ENCODE peak calls at places on chromosomes 12 and 14, in seven cellular contexts. H is NCI-H1092; P is NCI-H1105 treated with DMSO at 0.1 percent for 48 hours; U is ELR; S is AG04449; N is left cardiac atrium; E is activated CD4-positive, alpha-beta T cell treated with anti-CD3 and anti-CD28 coated beads, Interleukin-2, amount 10 ng/mL, durations not matched to agents 7 days and 5 days. A is an unnamed sample.

GRCh38 chr12:12064596-12064995 is 6.1 kb upstream of the BCL2L14 start:
- DNase-seq in H (no peak), P (no peak), U (no peak), S (no peak), N (no peak), E (no peak), A (no peak)

GRCh38 chr14:89454971-89455370 is 37.9 kb upstream of the FOXN3 start:
- DNase-seq in H (no peak), P (no peak), U (no peak), S (no peak), N (no peak), E (no peak), A (no peak)

GRCh38 chr14:64774272-64774671 is 70.0 kb downstream of the PLEKHG3 start:
- DNase-seq in H (no peak), P (no peak), U (no peak), S (no peak), N (no peak), E (no peak), A (no peak)

GRCh38 chr14:61472025-61472672 is 150.8 kb downstream of the PRKCH start:
- DNase-seq in H (peak), P (no peak), U (peak), S (peak), N (peak), E (peak), A (peak)

GRCh38 chr14:96409701-96410100 is 17.8 kb downstream of the AK7 start:
- DNase-seq in H (no peak), P (no peak), U (peak), S (no peak), N (no peak), E (no peak), A (no peak)

GRCh38 chr12:62260733-62261683 is 804 bp downstream of the USP15 start:
- DNase-seq in H (no peak), P (peak), U (peak), S (no peak), N (no peak), E (peak), A (peak)

GRCh38 chr14:53845813-53846693 is 110.6 kb downstream of the BMP4 start:
- DNase-seq in H (no peak), P (no peak), U (no peak), S (no peak), N (no peak), E (no peak), A (no peak)

GRCh38 chr12:23655112-23655511 is 294.4 kb downstream of the SOX5 start:
- DNase-seq in H (no peak), P (no peak), U (no peak), S (no peak), N (no peak), E (no peak), A (no peak)

GRCh38 chr12:82694970-82695369 is 8.3 kb downstream of the TMTC2 start:
- DNase-seq in H (no peak), P (no peak), U (no peak), S (no peak), N (no peak), E (no peak), A (no peak)

GRCh38 chr14:60616326-60617044 is 32.8 kb downstream of the SIX1 start:
- DNase-seq in H (no peak), P (peak), U (no peak), S (no peak), N (no peak), E (no peak), A (no peak)

GRCh38 chr14:103696466-103697071 is 18.7 kb downstream of the XRCC3 start:
- DNase-seq in H (peak), P (no peak), U (no peak), S (no peak), N (peak), E (no peak), A (peak)

GRCh38 chr12:59194794-59195193 is 274.5 kb upstream of the LRIG3 start:
- DNase-seq in H (no peak), P (no peak), U (no peak), S (no peak), N (no peak), E (no peak), A (no peak)

GRCh38 chr14:98203421-98203820 is 1068.6 kb downstream of the BCL11B start:
- DNase-seq in H (no peak), P (no peak), U (no peak), S (no peak), N (no peak), E (no peak), A (no peak)

GRCh38 chr12:2422591-2422990 is 369.8 kb downstream of the CACNA1C start:
- DNase-seq in H (no peak), P (no peak), U (no peak), S (no peak), N (no peak), E (no peak), A (no peak)

GRCh38 chr14:62329427-62329826 is 567.2 kb downstream of the SNAPC1 start:
- DNase-seq in H (no peak), P (no peak), U (peak), S (peak), N (no peak), E (no peak), A (no peak)

GRCh38 chr14:95516554-95517209 is at the start of gene SYNE3:
- DNase-seq in H (no peak), P (no peak), U (peak), S (no peak), N (peak), E (peak), A (peak)

GRCh38 chr14:74949859-74950572 is 5.4 kb downstream of the PGF start:
- DNase-seq in H (no peak), P (no peak), U (no peak), S (no peak), N (no peak), E (no peak), A (no peak)

GRCh38 chr12:1494856-1495255 is 99.5 kb downstream of the FBXL14 start:
- DNase-seq in H (no peak), P (no peak), U (no peak), S (no peak), N (no peak), E (no peak), A (no peak)

GRCh38 chr14:101237241-101237616 is 324.1 kb upstream of the DIO3 start:
- DNase-seq in H (no peak), P (no peak), U (no peak), S (no peak), N (no peak), E (no peak), A (no peak)

GRCh38 chr14:29757188-29757680 is 170.4 kb downstream of the PRKD1 start:
- DNase-seq in H (no peak), P (no peak), U (no peak), S (no peak), N (no peak), E (no peak), A (no peak)

GRCh38 chr14:54182419-54183040 is 214.3 kb upstream of the CDKN3 start:
- DNase-seq in H (no peak), P (no peak), U (peak), S (no peak), N (no peak), E (no peak), A (no peak)

GRCh38 chr12:1457901-1458300 is 136.5 kb downstream of the FBXL14 start:
- DNase-seq in H (no peak), P (no peak), U (peak), S (peak), N (no peak), E (no peak), A (no peak)

GRCh38 chr12:131863711-131864396 is 30.6 kb upstream of the ULK1 start:
- DNase-seq in H (no peak), P (no peak), U (no peak), S (no peak), N (no peak), E (no peak), A (no peak)

GRCh38 chr12:101064721-101065120 is 145.3 kb downstream of the SLC5A8 start:
- DNase-seq in H (no peak), P (no peak), U (no peak), S (no peak), N (no peak), E (no peak), A (no peak)

GRCh38 chr14:103155013-103155412 is 31.8 kb downstream of the TNFAIP2 start:
- DNase-seq in H (no peak), P (no peak), U (peak), S (no peak), N (peak), E (no peak), A (peak)

GRCh38 chr12:16155938-16156337 is 121.5 kb downstream of the SLC15A5 start:
- DNase-seq in H (no peak), P (peak), U (no peak), S (no peak), N (no peak), E (no peak), A (no peak)

GRCh38 chr12:116261525-116262100 is 15.9 kb downstream of the MED13L start:
- DNase-seq in H (no peak), P (no peak), U (no peak), S (no peak), N (no peak), E (no peak), A (no peak)